ENCODE peak calls at places on chromosome 2, in eight cellular contexts. G is uterus, L is A549, V is stomach, U is gastrocnemius medialis, N is HCT116, A is adrenal gland, Y is sigmoid colon. B is an unnamed sample.

GRCh38 chr2:118266086-118266485 is 177.8 kb downstream of the INSIG2 start:
- DNase-seq in U (no peak), G (no peak), Y (no peak), V (no peak), N (no peak), L (no peak), A (no peak), B (no peak)

GRCh38 chr2:234463626-234464290 is 33.1 kb downstream of the ARL4C start:
- DNase-seq in U (no peak), V (peak; percentile 71), L (peak; percentile 73), N (no peak), A (no peak), Y (no peak), G (no peak), B (peak; percentile 8)

GRCh38 chr2:172313715-172314341 is 113.6 kb upstream of the ITGA6 start:
- DNase-seq in G (no peak), L (no peak), U (no peak), A (no peak), N (no peak), Y (no peak), V (no peak), B (no peak)

GRCh38 chr2:88590998-88591613 is 36.2 kb downstream of the EIF2AK3 start:
- DNase-seq in U (no peak), L (peak; percentile 73), V (no peak), Y (no peak), A (peak; percentile 52), N (peak; percentile 41), G (no peak), B (peak; percentile 51)

GRCh38 chr2:210899131-210899530 is 342.7 kb downstream of the CPS1 start:
- DNase-seq in V (no peak), Y (no peak), A (no peak), U (no peak), G (no peak), L (peak; percentile 1), N (no peak), B (no peak)

GRCh38 chr2:23465982-23466381 is 81.0 kb downstream of the KLHL29 start:
- DNase-seq in U (no peak), A (no peak), Y (no peak), L (no peak), N (no peak), G (no peak), V (no peak), B (no peak)

GRCh38 chr2:15359716-15360531 is 201.2 kb downstream of the NBAS start:
- DNase-seq in L (peak; percentile 55), Y (no peak), N (no peak), U (no peak), G (no peak), A (peak; percentile 38), V (no peak), B (no peak)

GRCh38 chr2:240424341-240425235 is 10.9 kb upstream of the GPC1 start:
- DNase-seq in A (no peak), G (no peak), U (peak; percentile 33), V (peak; percentile 18), L (no peak), Y (peak; percentile 42), N (no peak), B (peak; percentile 9)

GRCh38 chr2:152497481-152498052 is 162.6 kb downstream of the FMNL2 start:
- DNase-seq in U (no peak), G (no peak), A (peak; percentile 62), Y (no peak), L (no peak), V (peak; percentile 66), N (peak; percentile 75), B (peak; percentile 62)

GRCh38 chr2:72613931-72614330 is 211.9 kb downstream of the EXOC6B start:
- DNase-seq in V (no peak), Y (no peak), N (no peak), U (no peak), G (no peak), A (no peak), L (no peak), B (no peak)

GRCh38 chr2:144498215-144498614 is 21.7 kb downstream of the ZEB2 start:
- DNase-seq in N (no peak), L (no peak), Y (no peak), G (no peak), V (no peak), U (no peak), A (no peak), B (no peak)

GRCh38 chr2:144495227-144495933 is 24.5 kb downstream of the ZEB2 start:
- DNase-seq in A (no peak), U (no peak), Y (no peak), V (no peak), G (no peak), L (no peak), N (no peak), B (no peak)

GRCh38 chr2:144496067-144496466 is 23.9 kb downstream of the ZEB2 start:
- DNase-seq in Y (no peak), L (no peak), A (no peak), N (no peak), G (no peak), U (no peak), V (no peak), B (no peak)

GRCh38 chr2:144500567-144500966 is 19.4 kb downstream of the ZEB2 start:
- DNase-seq in G (no peak), L (no peak), N (no peak), Y (no peak), A (no peak), U (no peak), V (no peak), B (no peak)

GRCh38 chr2:144496660-144497598 is 23.0 kb downstream of the ZEB2 start:
- DNase-seq in U (no peak), V (no peak), Y (no peak), N (no peak), G (no peak), A (no peak), L (no peak), B (no peak)
- TF ChIP-seq POLR2A in U (no peak), V (no peak), Y (no peak), N (no peak), G (no peak), A (no peak), L (no peak), B (no peak)

GRCh38 chr2:174846941-174847938 is 83.0 kb upstream of the CHRNA1 start:
- DNase-seq in N (no peak), A (peak; percentile 48), G (no peak), V (no peak), L (peak; percentile 20), Y (no peak), U (no peak), B (no peak)
- H3K4me1 ChIP-seq in N (peaks cover 6% of the 10 kb centered on the region), A (peaks cover 21% of the 10 kb centered on the region), G (no peaks in the 10 kb centered on the region), V (peaks cover 33% of the 10 kb centered on the region), L (peaks cover 14% of the 10 kb centered on the region), Y (no peaks in the 10 kb centered on the region), U (no peaks in the 10 kb centered on the region), B (peaks cover 10% of the 10 kb centered on the region)

GRCh38 chr2:98580656-98581284 is 27.5 kb downstream of the COA5 start:
- DNase-seq in G (no peak), U (no peak), A (no peak), L (no peak), Y (no peak), V (no peak), N (no peak), B (no peak)

GRCh38 chr2:98578231-98578630 is 30.1 kb downstream of the COA5 start:
- DNase-seq in U (no peak), A (no peak), Y (no peak), G (no peak), N (no peak), L (no peak), V (no peak), B (no peak)

GRCh38 chr2:98579926-98580325 is 28.4 kb downstream of the COA5 start:
- DNase-seq in A (no peak), V (no peak), Y (no peak), U (no peak), G (no peak), L (no peak), N (no peak), B (no peak)

GRCh38 chr2:98576666-98577312 is 31.5 kb downstream of the COA5 start:
- DNase-seq in Y (no peak), U (no peak), N (no peak), G (no peak), L (no peak), V (no peak), A (no peak), B (no peak)

GRCh38 chr2:98577313-98577712 is 31.0 kb downstream of the COA5 start:
- DNase-seq in V (no peak), U (no peak), G (no peak), Y (no peak), L (no peak), A (no peak), N (no peak), B (no peak)
- TF ChIP-seq CTCF in V (no peak), U (no peak), G (no peak), Y (no peak), L (no peak), A (no peak), N (peak; percentile 18), B (no peak)

GRCh38 chr2:47784349-47784851 is 1.5 kb downstream of the MSH6 start:
- DNase-seq in N (no peak), V (no peak), G (no peak), A (no peak), L (no peak), U (no peak), Y (no peak), B (no peak)

GRCh38 chr2:47783491-47784330 is 766 bp downstream of the MSH6 start:
- DNase-seq in U (peak; percentile 25), G (peak; percentile 62), Y (peak; percentile 83), A (peak; percentile 82), L (peak; percentile 82), V (peak; percentile 72), N (peak; percentile 37), B (peak; percentile 64)

GRCh38 chr2:47779416-47779790 is 3.5 kb upstream of the MSH6 start:
- DNase-seq in V (no peak), L (no peak), Y (no peak), U (no peak), N (no peak), A (no peak), G (no peak), B (no peak)

GRCh38 chr2:47785986-47786385 is 3.0 kb downstream of the MSH6 start:
- DNase-seq in G (no peak), Y (no peak), U (no peak), L (no peak), N (no peak), A (no peak), V (no peak), B (no peak)

DNA sequence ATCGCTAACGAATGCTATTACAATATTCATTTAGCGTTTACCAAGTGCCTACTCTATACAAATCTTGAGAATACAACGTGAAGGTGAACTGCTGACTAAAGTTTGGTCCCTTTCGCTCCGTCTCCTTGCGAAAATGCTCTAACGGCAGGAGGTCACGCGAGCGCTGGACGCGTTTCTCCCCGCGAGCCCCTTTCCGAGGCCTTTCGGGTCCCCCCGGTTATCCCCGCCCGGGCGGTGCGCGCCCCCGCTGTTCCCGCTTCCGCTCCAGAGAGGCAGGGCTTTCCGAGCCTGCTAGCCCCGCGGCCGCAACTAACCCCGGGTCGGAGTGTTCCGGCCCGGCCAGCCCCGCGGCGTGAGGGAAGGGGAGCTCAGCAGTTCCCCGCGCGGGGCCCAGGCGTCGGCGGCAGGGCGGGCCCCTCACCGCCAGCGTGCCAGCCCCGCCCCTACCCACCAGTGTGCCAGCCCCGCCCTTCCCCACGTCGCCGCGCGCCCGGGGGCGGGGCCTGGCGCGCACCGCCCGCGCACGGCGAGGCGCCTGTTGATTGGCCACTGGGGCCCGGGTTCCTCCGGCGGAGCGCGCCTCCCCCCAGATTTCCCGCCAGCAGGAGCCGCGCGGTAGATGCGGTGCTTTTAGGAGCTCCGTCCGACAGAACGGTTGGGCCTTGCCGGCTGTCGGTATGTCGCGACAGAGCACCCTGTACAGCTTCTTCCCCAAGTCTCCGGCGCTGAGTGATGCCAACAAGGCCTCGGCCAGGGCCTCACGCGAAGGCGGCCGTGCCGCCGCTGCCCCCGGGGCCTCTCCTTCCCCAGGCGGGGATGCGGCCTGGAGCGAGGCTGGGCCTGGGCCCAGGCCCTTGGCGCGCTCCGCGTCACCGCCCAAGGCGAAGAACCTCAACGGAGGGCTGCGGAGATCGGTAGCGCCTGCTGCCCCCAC is at the start of gene MSH6:
- DNase-seq in G (peak; percentile 88), V (peak; percentile 91), Y (peak; percentile 93), L (peak; percentile 93), U (peak; percentile 81), N (peak; percentile 68), A (peak; percentile 90), B (peak; percentile 90)
- TF ChIP-seq POLR2A in G (peak; percentile 85), V (no peak), Y (peak; percentile 70), L (peak; percentile 63), U (peak; percentile 72), N (peak; percentile 40), A (peak; percentile 97), B (peak; percentile 80)